ENCODE peak calls at places on chromosomes 11 and 22, in four cellular contexts. One of them, this sample, is unnamed.

GRCh38 chr11:91776660-91777059 is 448.0 kb upstream of the FAT3 start:
- DNase-seq in fibroblast of villous mesenchyme: no peak
- DNase-seq in lower leg skin: no peak
- DNase-seq in breast epithelium: no peak
- DNase-seq in this sample: no peak

GRCh38 chr11:41309716-41310115 is 149.7 kb downstream of the LRRC4C start:
- DNase-seq in fibroblast of villous mesenchyme: no peak
- DNase-seq in breast epithelium: no peak
- DNase-seq in lower leg skin: no peak
- DNase-seq in this sample: no peak

GRCh38 chr22:35039625-35040024 is 26.3 kb upstream of the ISX start:
- DNase-seq in lower leg skin: no peak
- DNase-seq in fibroblast of villous mesenchyme: no peak
- DNase-seq in breast epithelium: no peak
- DNase-seq in this sample: no peak

GRCh38 chr22:44360686-44361381 is 48.1 kb upstream of the SHISAL1 start:
- DNase-seq in lower leg skin: no peak
- DNase-seq in fibroblast of villous mesenchyme: peak
- DNase-seq in breast epithelium: peak
- DNase-seq in this sample: peak

GRCh38 chr11:65851083-65851579 is 6.8 kb downstream of the CFL1 start:
- DNase-seq in breast epithelium: no peak
- DNase-seq in lower leg skin: no peak
- DNase-seq in fibroblast of villous mesenchyme: no peak
- DNase-seq in this sample: no peak

GRCh38 chr11:83449338-83449913 is 163.3 kb upstream of the CCDC90B start:
- DNase-seq in fibroblast of villous mesenchyme: no peak
- DNase-seq in breast epithelium: no peak
- DNase-seq in lower leg skin: no peak
- DNase-seq in this sample: no peak

GRCh38 chr11:33620423-33621120 is 80.1 kb downstream of the C11orf91 start:
- DNase-seq in lower leg skin: no peak
- DNase-seq in breast epithelium: no peak
- DNase-seq in fibroblast of villous mesenchyme: no peak
- DNase-seq in this sample: peak

GRCh38 chr11:11520231-11521015 is 101.4 kb downstream of the GALNT18 start:
- DNase-seq in breast epithelium: no peak
- DNase-seq in fibroblast of villous mesenchyme: no peak
- DNase-seq in lower leg skin: no peak
- DNase-seq in this sample: no peak

GRCh38 chr22:27194096-27194748 is 536.8 kb downstream of the MIAT start:
- DNase-seq in lower leg skin: no peak
- DNase-seq in breast epithelium: no peak
- DNase-seq in fibroblast of villous mesenchyme: no peak
- DNase-seq in this sample: no peak

GRCh38 chr22:30423296-30423958 is 2.1 kb upstream of the MTFP1 start:
- DNase-seq in fibroblast of villous mesenchyme: no peak
- DNase-seq in breast epithelium: peak
- DNase-seq in lower leg skin: peak
- DNase-seq in this sample: no peak

GRCh38 chr11:125451400-125452124 is 44.5 kb downstream of the FEZ1 start:
- DNase-seq in fibroblast of villous mesenchyme: no peak
- DNase-seq in breast epithelium: no peak
- DNase-seq in lower leg skin: peak
- DNase-seq in this sample: no peak

GRCh38 chr11:1437500-1437899 is 47.8 kb downstream of the BRSK2 start:
- DNase-seq in fibroblast of villous mesenchyme: peak
- DNase-seq in lower leg skin: no peak
- DNase-seq in breast epithelium: no peak
- DNase-seq in this sample: no peak

GRCh38 chr11:120136356-120136755 is 1.6 kb downstream of the TRIM29 start:
- DNase-seq in lower leg skin: no peak
- DNase-seq in fibroblast of villous mesenchyme: no peak
- DNase-seq in breast epithelium: no peak
- DNase-seq in this sample: no peak

GRCh38 chr11:124586247-124586860 is 16.6 kb downstream of the OR8A1 start:
- DNase-seq in fibroblast of villous mesenchyme: peak
- DNase-seq in breast epithelium: no peak
- DNase-seq in lower leg skin: peak
- DNase-seq in this sample: peak

GRCh38 chr11:2179516-2179915 is 7.9 kb upstream of the TH start:
- DNase-seq in lower leg skin: no peak
- DNase-seq in breast epithelium: no peak
- DNase-seq in fibroblast of villous mesenchyme: no peak
- DNase-seq in this sample: no peak

GRCh38 chr11:67996622-67997459 is 7.1 kb downstream of the UNC93B1 start:
- DNase-seq in lower leg skin: peak
- DNase-seq in fibroblast of villous mesenchyme: peak
- DNase-seq in breast epithelium: no peak
- DNase-seq in this sample: no peak

GRCh38 chr11:28759311-28759710 is 651.1 kb downstream of the METTL15 start:
- DNase-seq in lower leg skin: no peak
- DNase-seq in breast epithelium: no peak
- DNase-seq in fibroblast of villous mesenchyme: peak
- DNase-seq in this sample: no peak

GRCh38 chr11:32090774-32091370 is at the start of gene RCN1:
- DNase-seq in breast epithelium: peak
- DNase-seq in lower leg skin: peak
- DNase-seq in fibroblast of villous mesenchyme: peak
- DNase-seq in this sample: no peak

GRCh38 chr11:73244589-73245240 is 26.6 kb downstream of the P2RY2 start:
- DNase-seq in lower leg skin: no peak
- DNase-seq in fibroblast of villous mesenchyme: no peak
- DNase-seq in breast epithelium: no peak
- DNase-seq in this sample: no peak
- H3K4me3 ChIP-seq in lower leg skin: no peak
- H3K4me3 ChIP-seq in fibroblast of villous mesenchyme: no peak
- H3K4me3 ChIP-seq in breast epithelium: no peak
- H3K4me3 ChIP-seq in this sample: no peak

GRCh38 chr11:64202992-64203391 is 3.5 kb upstream of the FERMT3 start:
- DNase-seq in fibroblast of villous mesenchyme: no peak
- DNase-seq in lower leg skin: no peak
- DNase-seq in breast epithelium: no peak
- DNase-seq in this sample: no peak
- TF ChIP-seq CTCF in fibroblast of villous mesenchyme: no peak
- TF ChIP-seq CTCF in lower leg skin: no peak
- TF ChIP-seq CTCF in breast epithelium: no peak
- TF ChIP-seq CTCF in this sample: no peak

DNA sequence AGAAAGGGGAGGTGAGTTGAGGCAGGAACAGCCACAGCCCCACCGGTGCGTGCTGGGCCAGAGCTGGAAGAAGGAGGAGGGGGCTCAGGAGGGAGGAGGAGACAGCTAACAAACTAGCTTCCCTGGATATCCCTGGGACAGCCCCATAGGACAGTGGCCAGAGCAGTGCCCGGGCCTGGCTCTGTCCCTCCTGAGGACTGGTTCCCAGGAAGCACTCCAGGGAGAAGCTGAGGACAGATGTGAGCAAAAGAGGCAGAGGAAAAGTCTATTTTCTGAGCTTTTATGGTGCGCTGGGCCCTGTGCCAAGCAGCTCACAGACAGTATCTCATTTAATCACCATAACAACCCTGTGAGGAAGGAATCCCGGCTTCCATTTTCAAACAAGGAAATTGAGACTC is 8.3 kb downstream of the DCHS1 start:
- DNase-seq in breast epithelium: no peak
- DNase-seq in fibroblast of villous mesenchyme: peak
- DNase-seq in lower leg skin: no peak
- DNase-seq in this sample: no peak
- H3K4me3 ChIP-seq in breast epithelium: no peak
- H3K4me3 ChIP-seq in fibroblast of villous mesenchyme: no peak
- H3K4me3 ChIP-seq in lower leg skin: no peak
- H3K4me3 ChIP-seq in this sample: no peak

GRCh38 chr11:122711831-122712378 is 56.4 kb downstream of the UBASH3B start:
- DNase-seq in lower leg skin: no peak
- DNase-seq in breast epithelium: no peak
- DNase-seq in fibroblast of villous mesenchyme: peak
- DNase-seq in this sample: no peak
- TF ChIP-seq CTCF in lower leg skin: no peak
- TF ChIP-seq CTCF in breast epithelium: no peak
- TF ChIP-seq CTCF in fibroblast of villous mesenchyme: peak
- TF ChIP-seq CTCF in this sample: no peak

This sample was measured in astrocyte of the cerebellum.